ENCODE peak calls at places on chromosomes 3 and 15, in nine cellular contexts. J, B, U, S, M, Z, W, I and K are unnamed samples.

GRCh38 chr3:124770341-124771082 is 40.3 kb downstream of the UMPS start:
- DNase-seq in W (no peak), M (peak; percentile 33), I (no peak), Z (peak; percentile 49), B (no peak), S (peak; percentile 78), U (no peak), J (peak; percentile 85), K (no peak)

GRCh38 chr15:47750740-47751262 is 33.5 kb downstream of the SEMA6D start:
- DNase-seq in W (no peak), S (no peak), U (no peak), B (no peak), M (no peak), I (no peak), J (no peak), Z (no peak), K (no peak)

GRCh38 chr3:16012086-16012485 is 162.4 kb upstream of the GALNT15 start:
- DNase-seq in M (no peak), S (no peak), Z (no peak), U (no peak), I (no peak), W (no peak), J (no peak), B (no peak), K (no peak)

GRCh38 chr3:62604301-62604700 is 231.0 kb upstream of the FEZF2 start:
- DNase-seq in B (peak; percentile 61), I (no peak), W (no peak), Z (no peak), U (no peak), M (no peak), S (no peak), J (no peak), K (no peak)

GRCh38 chr3:124234852-124235252 is 242.9 kb upstream of the ROPN1 start:
- DNase-seq in I (no peak), Z (no peak), J (peak; percentile 66), M (no peak), W (no peak), U (no peak), S (peak; percentile 58), B (no peak), K (no peak)

GRCh38 chr3:159762981-159763465 is 225.6 kb upstream of the IL12A start:
- DNase-seq in W (no peak), M (no peak), Z (peak; percentile 59), S (peak; percentile 76), I (peak; percentile 28), U (no peak), B (peak; percentile 63), J (peak; percentile 86), K (no peak)

GRCh38 chr3:72193768-72194463 is 409.0 kb upstream of the PROK2 start:
- DNase-seq in Z (no peak), U (no peak), B (no peak), S (no peak), M (no peak), I (no peak), J (no peak), W (no peak), K (no peak)

GRCh38 chr15:95280711-95281110 is 1049.3 kb downstream of the MCTP2 start:
- DNase-seq in S (no peak), W (no peak), B (no peak), Z (no peak), U (no peak), J (no peak), I (no peak), M (no peak), K (no peak)

GRCh38 chr3:122998206-122998605 is 29.4 kb downstream of the SEMA5B start:
- DNase-seq in J (no peak), W (no peak), S (no peak), M (no peak), U (no peak), Z (no peak), B (no peak), I (no peak), K (no peak)